ENCODE peak calls at places on chromosomes 16 and 17, in six cellular contexts. D is stimulated activated naive CD8-positive, alpha-beta T cell treated with anti-CD3 and anti-CD28 coated beads, Interleukin-15, amount 100 ng/mL, for 72 hours; F is GM23338; T is HFFc6; Y is Peyer's patch; L is nucleus accumbens. A is an unnamed sample.

GRCh38 chr16:14278749-14279148 is 207.6 kb downstream of the MRTFB start:
- DNase-seq in D (no peak), F (no peak), T (no peak), Y (no peak), L (no peak), A (no peak)

GRCh38 chr17:79839363-79840203 is at the start of gene CBX4:
- DNase-seq in D (peak), F (peak), T (peak), Y (peak), L (peak), A (peak)

GRCh38 chr16:9256196-9256595 is 164.8 kb downstream of the HAPSTR1 start:
- DNase-seq in D (peak), F (peak), T (no peak), Y (peak), L (no peak), A (no peak)

GRCh38 chr17:57723427-57724037 is 21.6 kb downstream of the CCDC182 start:
- DNase-seq in D (no peak), F (no peak), T (no peak), Y (no peak), L (no peak), A (no peak)

GRCh38 chr17:41739661-41740352 is 5.4 kb upstream of the HAP1 start:
- DNase-seq in D (no peak), F (no peak), T (peak), Y (no peak), L (no peak), A (no peak)

GRCh38 chr16:64962786-64963185 is 159.1 kb downstream of the CDH11 start:
- DNase-seq in D (no peak), F (no peak), T (peak), Y (no peak), L (no peak), A (no peak)

GRCh38 chr17:77790143-77790829 is 168.2 kb upstream of the TNRC6C start:
- DNase-seq in D (no peak), F (peak), T (no peak), Y (no peak), L (no peak), A (no peak)

GRCh38 chr17:81340606-81341346 is 45.7 kb upstream of the SLC38A10 start:
- DNase-seq in D (no peak), F (no peak), T (no peak), Y (peak), L (no peak), A (no peak)

GRCh38 chr16:88023366-88023765 is 72.1 kb downstream of the BANP start:
- DNase-seq in D (no peak), F (no peak), T (no peak), Y (no peak), L (no peak), A (no peak)

GRCh38 chr17:48162946-48163506 is 55.5 kb downstream of the SNX11 start:
- DNase-seq in D (no peak), F (no peak), T (no peak), Y (no peak), L (no peak), A (no peak)

GRCh38 chr17:40086150-40087044 is 14.0 kb downstream of the NR1D1 start:
- DNase-seq in D (no peak), F (peak), T (no peak), Y (no peak), L (no peak), A (no peak)

GRCh38 chr17:14398766-14399165 is 97.9 kb downstream of the HS3ST3B1 start:
- DNase-seq in D (no peak), F (no peak), T (no peak), Y (no peak), L (no peak), A (no peak)

GRCh38 chr16:14284930-14285541 is 213.9 kb downstream of the MRTFB start:
- DNase-seq in D (no peak), F (peak), T (peak), Y (no peak), L (no peak), A (no peak)

GRCh38 chr16:58114827-58115825 is 14.1 kb downstream of the CFAP20 start:
- DNase-seq in D (no peak), F (no peak), T (no peak), Y (no peak), L (no peak), A (no peak)

GRCh38 chr17:81735181-81736102 is 23.4 kb downstream of the SLC25A10 start:
- DNase-seq in D (no peak), F (no peak), T (no peak), Y (peak), L (no peak), A (no peak)

GRCh38 chr17:78226752-78227454 is 4.5 kb upstream of the TMEM235 start:
- DNase-seq in D (no peak), F (no peak), T (no peak), Y (no peak), L (no peak), A (no peak)

GRCh38 chr17:81599719-81600486 is 37.0 kb downstream of the NPLOC4 start:
- DNase-seq in D (no peak), F (peak), T (peak), Y (no peak), L (no peak), A (no peak)

GRCh38 chr17:79518330-79519151 is 92.3 kb downstream of the RBFOX3 start:
- DNase-seq in D (no peak), F (no peak), T (no peak), Y (no peak), L (no peak), A (no peak)

GRCh38 chr17:76884995-76885896 is 17.0 kb downstream of the MGAT5B start:
- DNase-seq in D (no peak), F (peak), T (no peak), Y (no peak), L (no peak), A (no peak)

GRCh38 chr16:27217256-27217655 is 13.9 kb downstream of the KDM8 start:
- DNase-seq in D (no peak), F (peak), T (no peak), Y (peak), L (peak), A (no peak)

GRCh38 chr16:73878616-73879015 is 418.0 kb upstream of the PSMD7 start:
- DNase-seq in D (no peak), F (peak), T (peak), Y (no peak), L (no peak), A (no peak)

GRCh38 chr17:79668344-79669250 is 57.7 kb upstream of the RBFOX3 start:
- DNase-seq in D (no peak), F (no peak), T (no peak), Y (peak), L (no peak), A (no peak)

GRCh38 chr17:20315321-20315720 is 152.0 kb downstream of the LGALS9B start:
- DNase-seq in D (no peak), F (no peak), T (no peak), Y (no peak), L (no peak), A (no peak)

GRCh38 chr17:73088561-73088960 is 3.9 kb downstream of the SLC39A11 start:
- DNase-seq in D (no peak), F (no peak), T (no peak), Y (no peak), L (no peak), A (no peak)

GRCh38 chr16:53131363-53132071 is 76.7 kb downstream of the CHD9 start:
- DNase-seq in D (peak), F (peak), T (peak), Y (peak), L (peak), A (peak)

GRCh38 chr16:16073884-16074781 is 124.7 kb downstream of the ABCC1 start:
- DNase-seq in D (no peak), F (peak), T (peak), Y (no peak), L (no peak), A (no peak)

GRCh38 chr17:42034059-42034458 is 14.2 kb downstream of the NKIRAS2 start:
- DNase-seq in D (no peak), F (no peak), T (no peak), Y (no peak), L (no peak), A (no peak)

GRCh38 chr17:60392845-60393702 is 1.1 kb upstream of the USP32 start:
- DNase-seq in D (peak), F (peak), T (peak), Y (no peak), L (peak), A (no peak)

GRCh38 chr17:40320771-40321501 is 12.0 kb downstream of the RARA start:
- DNase-seq in D (no peak), F (no peak), T (no peak), Y (peak), L (no peak), A (peak)

GRCh38 chr16:49661465-49662187 is 194.3 kb downstream of the ZNF423 start:
- DNase-seq in D (no peak), F (no peak), T (no peak), Y (no peak), L (no peak), A (no peak)

GRCh38 chr17:42286411-42287295 is 1.6 kb upstream of the STAT5A start:
- DNase-seq in D (no peak), F (no peak), T (no peak), Y (no peak), L (no peak), A (no peak)

GRCh38 chr17:79627766-79628690 is 17.2 kb upstream of the RBFOX3 start:
- DNase-seq in D (no peak), F (no peak), T (no peak), Y (peak), L (no peak), A (no peak)

GRCh38 chr17:6862122-6862521 is 30.6 kb upstream of the TEKT1 start:
- DNase-seq in D (peak), F (no peak), T (no peak), Y (no peak), L (no peak), A (no peak)

GRCh38 chr17:80678621-80679020 is 134.0 kb downstream of the RPTOR start:
- DNase-seq in D (no peak), F (no peak), T (peak), Y (no peak), L (no peak), A (no peak)

GRCh38 chr16:3119286-3119685 is 6.9 kb downstream of the ZNF205 start:
- DNase-seq in D (no peak), F (no peak), T (no peak), Y (no peak), L (no peak), A (no peak)

A was measured in T-helper 22 cell.